ENCODE peak calls at places on chromosomes 16 and 17, in six cellular contexts. L is GM12865, P is endothelial cell of umbilical vein, V is GM23338, Z is transverse colon, C is fibroblast of pulmonary artery. K is an unnamed sample.

GRCh38 chr16:642189-643049 is 791 bp downstream of the MCRIP2 start:
- DNase-seq in L (peak; percentile 81), P (no peak), V (peak; percentile 63), Z (peak; percentile 86), C (no peak), K (peak; percentile 68)

GRCh38 chr17:67136191-67137025 is 92.1 kb downstream of the CACNG1 start:
- DNase-seq in L (no peak), P (no peak), V (no peak), Z (no peak), C (no peak), K (peak; percentile 30)

GRCh38 chr17:34220776-34221390 is 34.2 kb upstream of the CCL2 start:
- DNase-seq in L (no peak), P (no peak), V (no peak), Z (no peak), C (peak; percentile 55), K (no peak)

GRCh38 chr16:57041182-57042156 is 50.9 kb upstream of the CPNE2 start:
- DNase-seq in L (peak; percentile 89), P (no peak), V (no peak), Z (peak; percentile 57), C (no peak), K (no peak)

GRCh38 chr17:82201498-82201910 is 11.1 kb downstream of the CCDC57 start:
- DNase-seq in L (no peak), P (no peak), V (peak; percentile 13), Z (no peak), C (no peak), K (no peak)

GRCh38 chr16:82954224-82954929 is 327.6 kb downstream of the CDH13 start:
- DNase-seq in L (no peak), P (no peak), V (no peak), Z (no peak), C (peak; percentile 76), K (peak; percentile 9)

GRCh38 chr16:67014641-67015315 is 14.2 kb upstream of the CBFB start:
- DNase-seq in L (no peak), P (no peak), V (peak; percentile 29), Z (no peak), C (no peak), K (no peak)

GRCh38 chr16:84976644-84977400 is 34.5 kb downstream of the ZDHHC7 start:
- DNase-seq in L (no peak), P (peak; percentile 74), V (no peak), Z (peak; percentile 38), C (peak; percentile 44), K (no peak)

GRCh38 chr17:67194134-67194533 is 50.9 kb downstream of the HELZ start:
- DNase-seq in L (no peak), P (peak; percentile 54), V (peak; percentile 9), Z (no peak), C (peak; percentile 61), K (peak; percentile 12)

GRCh38 chr17:48254896-48255295 is 147.3 kb downstream of the SNX11 start:
- DNase-seq in L (no peak), P (no peak), V (peak; percentile 63), Z (no peak), C (peak; percentile 34), K (no peak)

GRCh38 chr17:18139949-18140348 is 31.4 kb downstream of the MYO15A start:
- DNase-seq in L (peak; percentile 27), P (no peak), V (peak; percentile 57), Z (no peak), C (peak; percentile 22), K (peak; percentile 66)

GRCh38 chr17:37221865-37222264 is 153.9 kb upstream of the C17orf78 start:
- DNase-seq in L (no peak), P (no peak), V (no peak), Z (no peak), C (no peak), K (no peak)
- TF ChIP-seq CTCF in L (no peak), P (no peak), V (no peak), Z (no peak), C (peak; percentile 15), K (peak; percentile 4)

GRCh38 chr17:52027620-52028019 is 130.9 kb downstream of the CA10 start:
- DNase-seq in L (no peak), P (no peak), V (no peak), Z (no peak), C (peak; percentile 56), K (peak; percentile 5)
- H3K4me3 ChIP-seq in L (no peak overlapping the region), P (no peak overlapping the region), V (no peak overlapping the region), Z (no peak overlapping the region), C (no peak overlapping the region), K (no peak overlapping the region)

GRCh38 chr16:2339521-2340484 is 725 bp downstream of the ABCA3 start:
- DNase-seq in L (peak; percentile 74), P (peak; percentile 63), V (peak; percentile 66), Z (peak; percentile 60), C (no peak), K (no peak)
- TF ChIP-seq CTCF in L (no peak), P (no peak), V (peak; percentile 30), Z (no peak), C (no peak), K (peak; percentile 9)

GRCh38 chr16:3638916-3639644 is 15.4 kb upstream of the DNASE1 start:
- DNase-seq in L (no peak), P (no peak), V (no peak), Z (no peak), C (no peak), K (no peak)
- H3K4me3 ChIP-seq in L (no peak overlapping the region), P (no peak overlapping the region), V (no peak overlapping the region), Z (no peak overlapping the region), C (no peak overlapping the region), K (no peak overlapping the region)

DNA sequence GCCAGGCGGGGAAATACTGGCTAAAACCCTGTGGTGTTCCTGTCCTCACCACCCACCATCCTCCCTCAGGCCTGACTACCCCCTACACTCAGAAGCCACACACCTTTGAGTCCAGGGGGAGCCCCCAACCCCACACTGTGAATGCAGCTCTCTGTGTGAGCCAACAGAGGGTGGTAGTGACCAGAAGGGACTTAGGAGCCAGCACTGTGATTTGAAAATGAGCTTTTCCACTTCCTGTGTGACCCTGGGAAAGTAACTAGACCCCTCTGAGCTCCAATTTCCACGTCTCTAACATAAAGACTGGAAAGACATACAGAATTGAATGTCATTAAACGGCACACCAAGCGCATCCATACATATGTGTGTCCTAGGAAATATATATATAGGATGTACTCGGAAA is 58.7 kb downstream of the SDK2 start:
- DNase-seq in L (peak; percentile 7), P (no peak), V (peak; percentile 67), Z (no peak), C (no peak), K (no peak)
- TF ChIP-seq CTCF in L (peak; percentile 18), P (no peak), V (peak; percentile 74), Z (no peak), C (no peak), K (no peak)

GRCh38 chr17:80652751-80653330 is 108.2 kb downstream of the RPTOR start:
- DNase-seq in L (no peak), P (no peak), V (no peak), Z (no peak), C (no peak), K (peak; percentile 36)
- H3K4me3 ChIP-seq in L (no peak overlapping the region), P (no peak overlapping the region), V (no peak overlapping the region), Z (no peak overlapping the region), C (no peak overlapping the region), K (no peak overlapping the region)

GRCh38 chr16:30956601-30957455 is 726 bp upstream of the SETD1A start:
- DNase-seq in L (peak; percentile 93), P (peak; percentile 89), V (peak; percentile 93), Z (peak; percentile 87), C (peak; percentile 89), K (peak; percentile 95)

GRCh38 chr16:30954993-30955392 is 2.6 kb upstream of the SETD1A start:
- DNase-seq in L (no peak), P (no peak), V (no peak), Z (no peak), C (no peak), K (no peak)

GRCh38 chr16:30957456-30958163 is at the start of gene SETD1A:
- DNase-seq in L (peak; percentile 99), P (peak; percentile 90), V (peak; percentile 99), Z (peak; percentile 98), C (peak; percentile 98), K (peak; percentile 98)

GRCh38 chr16:30961384-30961783 is 3.8 kb downstream of the SETD1A start:
- DNase-seq in L (no peak), P (no peak), V (no peak), Z (no peak), C (no peak), K (no peak)

DNA sequence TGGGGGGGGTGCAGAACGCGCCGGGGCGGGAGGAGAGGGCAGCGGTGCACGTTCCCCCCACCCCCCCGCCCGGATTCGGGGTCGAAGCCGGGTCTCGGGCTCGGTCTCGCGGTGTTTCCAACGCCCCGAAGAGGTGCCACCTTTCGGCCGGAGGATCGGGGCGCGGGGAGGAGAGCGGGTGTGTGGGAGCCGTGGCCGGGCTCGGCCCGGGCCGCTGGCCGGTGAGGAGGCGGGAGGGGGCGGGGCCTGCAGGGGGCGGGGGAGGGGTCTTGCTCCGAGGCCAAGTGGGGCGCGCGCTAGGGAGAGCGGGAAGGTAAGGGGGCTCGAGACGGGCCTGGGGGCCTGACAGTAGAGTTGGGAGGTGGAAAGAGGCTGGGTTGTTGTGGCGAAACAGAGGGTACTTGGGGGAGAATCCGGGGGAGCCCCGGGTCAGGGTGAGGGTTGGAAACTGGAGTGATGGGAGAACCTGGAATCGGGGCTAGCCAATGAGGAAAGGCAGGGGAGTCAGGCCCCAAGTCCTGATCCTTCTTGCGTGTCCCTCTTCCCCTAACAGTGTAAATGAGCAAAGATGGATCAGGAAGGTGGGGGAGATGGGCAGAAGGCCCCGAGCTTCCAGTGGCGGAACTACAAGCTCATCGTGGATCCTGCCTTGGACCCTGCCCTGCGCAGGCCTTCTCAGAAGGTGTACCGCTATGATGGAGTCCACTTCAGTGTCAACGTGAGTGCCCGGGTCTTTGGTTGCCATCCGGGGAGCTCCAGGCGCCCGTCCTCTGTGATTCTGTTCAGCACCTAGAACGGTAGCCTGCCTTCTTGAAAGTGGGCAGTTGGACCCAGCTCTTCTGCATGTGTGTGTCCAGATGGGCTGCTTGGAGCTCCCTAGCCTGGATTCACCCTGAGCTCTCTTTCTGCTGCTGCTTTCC is 870 bp downstream of the SETD1A start:
- DNase-seq in L (peak; percentile 71), P (peak; percentile 34), V (peak; percentile 75), Z (peak; percentile 52), C (peak; percentile 51), K (peak; percentile 75)
- TF ChIP-seq CTCF in L (no peak), P (no peak), V (peak; percentile 1), Z (no peak), C (no peak), K (no peak)

K was measured in foreskin fibroblast.